ENCODE peak calls at places on chromosome 19, in seven cellular contexts. H is left cardiac atrium; X is small intestine; O is central memory CD4-positive, alpha-beta T cell; R is MCF 10A; B is mesothelial cell of epicardium; D is stimulated activated CD8-positive, alpha-beta memory T cell treated with anti-CD3 and anti-CD28 coated beads, Interleukin-4, amount 100 ng/mL, for 1 hour. P is an unnamed sample.

GRCh38 chr19:39908803-39909202 is 25.6 kb downstream of the FCGBP start:
- DNase-seq in H (no peak), D (no peak), R (no peak), O (no peak), X (no peak), B (no peak), P (no peak)

GRCh38 chr19:8569066-8569761 is 8.0 kb downstream of the MYO1F start:
- DNase-seq in X (peak), H (peak), B (no peak), D (peak), R (peak), O (peak), P (peak)

GRCh38 chr19:40165362-40165937 is 25.8 kb upstream of the MAP3K10 start:
- DNase-seq in D (peak), R (peak), X (peak), H (peak), O (peak), B (no peak), P (peak)

GRCh38 chr19:10562609-10563008 is 3.2 kb downstream of the KRI1 start:
- DNase-seq in H (no peak), B (no peak), O (no peak), D (no peak), X (no peak), R (no peak), P (no peak)

GRCh38 chr19:42207767-42208259 is 9.7 kb downstream of the DEDD2 start:
- DNase-seq in B (no peak), X (no peak), O (no peak), R (peak), H (no peak), D (no peak), P (no peak)

GRCh38 chr19:42201489-42202289 is 15.8 kb downstream of the DEDD2 start:
- DNase-seq in B (no peak), H (no peak), R (no peak), D (no peak), X (peak), O (peak), P (peak)

GRCh38 chr19:17075035-17075859 is at the start of the genes HAUS8 and MYO9B:
- DNase-seq in B (peak), O (peak), D (peak), R (peak), X (peak), H (peak), P (peak)

GRCh38 chr19:54339646-54340358 is 840 bp upstream of the LILRA4 start:
- DNase-seq in B (no peak), O (no peak), X (no peak), R (no peak), H (no peak), D (no peak), P (no peak)

GRCh38 chr19:18496167-18496979 is 25.5 kb downstream of the ELL start:
- DNase-seq in H (no peak), R (peak), B (no peak), O (peak), D (no peak), X (peak), P (peak)

GRCh38 chr19:5880604-5881078 is 10.3 kb upstream of the FUT5 start:
- DNase-seq in H (peak), B (no peak), X (no peak), D (no peak), O (no peak), R (peak), P (peak)

GRCh38 chr19:38134538-38135149 is 89.4 kb downstream of the DPF1 start:
- DNase-seq in H (peak), X (peak), D (no peak), R (peak), O (no peak), B (no peak), P (peak)

GRCh38 chr19:46859637-46860124 is 1.1 kb upstream of the ARHGAP35 start:
- DNase-seq in O (no peak), X (no peak), D (no peak), B (no peak), H (peak), R (peak), P (peak)

GRCh38 chr19:33460221-33460908 is 61.2 kb downstream of the PEPD start:
- DNase-seq in D (no peak), X (no peak), O (no peak), R (no peak), H (no peak), B (no peak), P (no peak)

GRCh38 chr19:42092350-42092749 is 16.4 kb downstream of the ZNF574 start:
- DNase-seq in B (no peak), X (peak), R (peak), H (no peak), O (peak), D (no peak), P (peak)

GRCh38 chr19:44723952-44724319 is 24.6 kb upstream of the BCL3 start:
- DNase-seq in X (peak), H (peak), B (peak), D (peak), R (peak), O (peak), P (peak)

GRCh38 chr19:944171-944567 is 18.3 kb downstream of the ARID3A start:
- DNase-seq in D (no peak), B (no peak), X (peak), R (no peak), H (peak), O (no peak), P (peak)

GRCh38 chr19:28168557-28168956 is 1044.4 kb downstream of the UQCRFS1 start:
- DNase-seq in O (no peak), B (no peak), X (no peak), D (no peak), H (no peak), R (no peak), P (no peak)

GRCh38 chr19:863305-863620 is 3.8 kb downstream of the CFD start:
- DNase-seq in B (no peak), X (no peak), D (no peak), O (no peak), H (no peak), R (no peak), P (no peak)

GRCh38 chr19:55537741-55538111 is 793 bp upstream of the SBK2 start:
- DNase-seq in R (no peak), D (no peak), B (no peak), X (no peak), O (no peak), H (no peak), P (no peak)

GRCh38 chr19:11123076-11123567 is 32.5 kb downstream of the SPC24 start:
- DNase-seq in X (no peak), O (no peak), H (no peak), R (no peak), D (no peak), B (no peak), P (no peak)

GRCh38 chr19:42114412-42114811 is 17.8 kb downstream of the POU2F2 start:
- DNase-seq in R (no peak), O (no peak), B (no peak), H (no peak), X (no peak), D (no peak), P (peak)

GRCh38 chr19:19444694-19445155 is 39.2 kb downstream of the GATAD2A start:
- DNase-seq in D (no peak), O (no peak), X (peak), B (no peak), R (peak), H (no peak), P (no peak)

GRCh38 chr19:55482967-55483671 is 1.9 kb upstream of the NAT14 start:
- DNase-seq in D (no peak), R (no peak), H (no peak), X (no peak), B (no peak), O (no peak), P (no peak)

GRCh38 chr19:57559008-57559403 is 657 bp downstream of the ZNF550 start:
- DNase-seq in H (peak), B (no peak), R (peak), D (no peak), X (peak), O (no peak), P (peak)

GRCh38 chr19:21256722-21257121 is 72.5 kb downstream of the ZNF708 start:
- DNase-seq in O (no peak), B (no peak), X (no peak), H (no peak), D (no peak), R (peak), P (no peak)

GRCh38 chr19:2053601-2054389 is 2.8 kb upstream of the MKNK2 start:
- DNase-seq in R (peak), O (no peak), B (no peak), H (peak), X (no peak), D (no peak), P (peak)

GRCh38 chr19:42051166-42052115 is 18.6 kb downstream of the GRIK5 start:
- DNase-seq in B (no peak), D (no peak), X (peak), R (peak), H (no peak), O (no peak), P (no peak)

GRCh38 chr19:33953592-33953991 is 156.9 kb downstream of the KCTD15 start:
- DNase-seq in B (no peak), R (no peak), D (no peak), H (no peak), O (no peak), X (no peak), P (no peak)

GRCh38 chr19:46392837-46393236 is 20.5 kb downstream of the CCDC8 start:
- DNase-seq in D (no peak), R (no peak), O (no peak), B (no peak), H (no peak), X (no peak), P (no peak)

GRCh38 chr19:19366691-19367396 is 38.6 kb upstream of the GATAD2A start:
- DNase-seq in X (peak), H (peak), B (no peak), R (peak), D (no peak), O (peak), P (peak)

GRCh38 chr19:17886515-17886914 is 14.8 kb downstream of the SLC5A5 start:
- DNase-seq in H (no peak), B (no peak), X (no peak), D (no peak), R (no peak), O (no peak), P (no peak)

GRCh38 chr19:17706750-17707181 is 12.5 kb upstream of the MAP1S start:
- DNase-seq in R (no peak), X (no peak), H (peak), D (no peak), O (no peak), B (no peak), P (no peak)

GRCh38 chr19:35986111-35986510 is 8.9 kb upstream of the SDHAF1 start:
- DNase-seq in X (no peak), B (no peak), R (no peak), H (no peak), O (no peak), D (no peak), P (no peak)